ENCODE peak calls at places on chromosomes 6 and 20, in six cellular contexts. One of them, this sample, is unnamed.

GRCh38 chr20:41895216-41895615 is 277.0 kb upstream of the CHD6 start:
- DNase-seq in astrocyte of the cerebellum: no peak
- DNase-seq in GM20000: no peak
- DNase-seq in AG04450: no peak
- DNase-seq in RWPE2: no peak
- DNase-seq in lower lobe of right lung: no peak
- DNase-seq in this sample: no peak

GRCh38 chr6:80988892-80989291 is 763.6 kb downstream of the TENT5A start:
- DNase-seq in astrocyte of the cerebellum: no peak
- DNase-seq in GM20000: no peak
- DNase-seq in AG04450: no peak
- DNase-seq in RWPE2: no peak
- DNase-seq in lower lobe of right lung: no peak
- DNase-seq in this sample: no peak

GRCh38 chr6:166742981-166743380 is 115.9 kb upstream of the RPS6KA2 start:
- DNase-seq in astrocyte of the cerebellum: no peak
- DNase-seq in GM20000: no peak
- DNase-seq in AG04450: no peak
- DNase-seq in RWPE2: no peak
- DNase-seq in lower lobe of right lung: no peak
- DNase-seq in this sample: no peak

GRCh38 chr6:28866342-28867077 is 57.3 kb downstream of the TRIM27 start:
- DNase-seq in astrocyte of the cerebellum: no peak
- DNase-seq in GM20000: peak; percentile 48
- DNase-seq in AG04450: no peak
- DNase-seq in RWPE2: peak; percentile 77
- DNase-seq in lower lobe of right lung: peak; percentile 88
- DNase-seq in this sample: peak; percentile 62

GRCh38 chr6:27795697-27796494 is 116.3 kb downstream of the OR2B2 start:
- DNase-seq in astrocyte of the cerebellum: peak; percentile 88
- DNase-seq in GM20000: peak; percentile 58
- DNase-seq in AG04450: peak; percentile 84
- DNase-seq in RWPE2: no peak
- DNase-seq in lower lobe of right lung: no peak
- DNase-seq in this sample: peak; percentile 74

GRCh38 chr6:82013561-82014275 is 233.8 kb downstream of the IBTK start:
- DNase-seq in astrocyte of the cerebellum: no peak
- DNase-seq in GM20000: no peak
- DNase-seq in AG04450: no peak
- DNase-seq in RWPE2: no peak
- DNase-seq in lower lobe of right lung: no peak
- DNase-seq in this sample: no peak

GRCh38 chr6:116695398-116695797 is 14.4 kb downstream of the KPNA5 start:
- DNase-seq in astrocyte of the cerebellum: no peak
- DNase-seq in GM20000: peak; percentile 54
- DNase-seq in AG04450: no peak
- DNase-seq in RWPE2: no peak
- DNase-seq in lower lobe of right lung: no peak
- DNase-seq in this sample: no peak

GRCh38 chr6:29559524-29560287 is at the start of gene UBD:
- DNase-seq in astrocyte of the cerebellum: no peak
- DNase-seq in GM20000: peak; percentile 39
- DNase-seq in AG04450: no peak
- DNase-seq in RWPE2: no peak
- DNase-seq in lower lobe of right lung: no peak
- DNase-seq in this sample: no peak

GRCh38 chr6:33869826-33870423 is 66.1 kb upstream of the MLN start:
- DNase-seq in astrocyte of the cerebellum: no peak
- DNase-seq in GM20000: no peak
- DNase-seq in AG04450: no peak
- DNase-seq in RWPE2: no peak
- DNase-seq in lower lobe of right lung: peak; percentile 18
- DNase-seq in this sample: no peak

GRCh38 chr6:108002365-108003221 is 44.6 kb upstream of the SEC63 start:
- DNase-seq in astrocyte of the cerebellum: no peak
- DNase-seq in GM20000: no peak
- DNase-seq in AG04450: no peak
- DNase-seq in RWPE2: no peak
- DNase-seq in lower lobe of right lung: no peak
- DNase-seq in this sample: peak; percentile 50

GRCh38 chr20:43824699-43825402 is 89.8 kb upstream of the TOX2 start:
- DNase-seq in astrocyte of the cerebellum: no peak
- DNase-seq in GM20000: no peak
- DNase-seq in AG04450: no peak
- DNase-seq in RWPE2: peak; percentile 64
- DNase-seq in lower lobe of right lung: no peak
- DNase-seq in this sample: peak; percentile 16

GRCh38 chr20:9397928-9398327 is 116.5 kb upstream of the LAMP5 start:
- DNase-seq in astrocyte of the cerebellum: no peak
- DNase-seq in GM20000: peak; percentile 26
- DNase-seq in AG04450: no peak
- DNase-seq in RWPE2: no peak
- DNase-seq in lower lobe of right lung: no peak
- DNase-seq in this sample: no peak

GRCh38 chr6:66854014-66854413 is 1147.0 kb upstream of the EYS start:
- DNase-seq in astrocyte of the cerebellum: no peak
- DNase-seq in GM20000: no peak
- DNase-seq in AG04450: no peak
- DNase-seq in RWPE2: no peak
- DNase-seq in lower lobe of right lung: no peak
- DNase-seq in this sample: no peak

GRCh38 chr6:103154779-103155572 is 1704.7 kb downstream of the HACE1 start:
- DNase-seq in astrocyte of the cerebellum: no peak
- DNase-seq in GM20000: no peak
- DNase-seq in AG04450: no peak
- DNase-seq in RWPE2: no peak
- DNase-seq in lower lobe of right lung: no peak
- DNase-seq in this sample: no peak

GRCh38 chr6:71289039-71289801 is 609 bp downstream of the OGFRL1 start:
- DNase-seq in astrocyte of the cerebellum: no peak
- DNase-seq in GM20000: no peak
- DNase-seq in AG04450: no peak
- DNase-seq in RWPE2: no peak
- DNase-seq in lower lobe of right lung: peak; percentile 60
- DNase-seq in this sample: peak; percentile 36

GRCh38 chr6:124869412-124869811 is 92.8 kb upstream of the RNF217 start:
- DNase-seq in astrocyte of the cerebellum: no peak
- DNase-seq in GM20000: no peak
- DNase-seq in AG04450: no peak
- DNase-seq in RWPE2: no peak
- DNase-seq in lower lobe of right lung: no peak
- DNase-seq in this sample: no peak

GRCh38 chr6:129186988-129187387 is 304.1 kb downstream of the LAMA2 start:
- DNase-seq in astrocyte of the cerebellum: peak; percentile 68
- DNase-seq in GM20000: no peak
- DNase-seq in AG04450: no peak
- DNase-seq in RWPE2: no peak
- DNase-seq in lower lobe of right lung: no peak
- DNase-seq in this sample: no peak

GRCh38 chr6:46393161-46393939 is 97.9 kb downstream of the RCAN2 start:
- DNase-seq in astrocyte of the cerebellum: no peak
- DNase-seq in GM20000: no peak
- DNase-seq in AG04450: no peak
- DNase-seq in RWPE2: no peak
- DNase-seq in lower lobe of right lung: no peak
- DNase-seq in this sample: no peak

GRCh38 chr6:45184937-45185336 is 143.2 kb upstream of the RUNX2 start:
- DNase-seq in astrocyte of the cerebellum: no peak
- DNase-seq in GM20000: no peak
- DNase-seq in AG04450: no peak
- DNase-seq in RWPE2: no peak
- DNase-seq in lower lobe of right lung: no peak
- DNase-seq in this sample: no peak

GRCh38 chr6:105609375-105609991 is 206.6 kb upstream of the PREP start:
- DNase-seq in astrocyte of the cerebellum: no peak
- DNase-seq in GM20000: no peak
- DNase-seq in AG04450: peak; percentile 49
- DNase-seq in RWPE2: no peak
- DNase-seq in lower lobe of right lung: peak; percentile 50
- DNase-seq in this sample: no peak

GRCh38 chr6:134537146-134537555 is 219.2 kb upstream of the SGK1 start:
- DNase-seq in astrocyte of the cerebellum: peak; percentile 63
- DNase-seq in GM20000: no peak
- DNase-seq in AG04450: peak; percentile 70
- DNase-seq in RWPE2: peak; percentile 87
- DNase-seq in lower lobe of right lung: no peak
- DNase-seq in this sample: no peak

GRCh38 chr6:89887452-89888137 is 6.7 kb upstream of the GJA10 start:
- DNase-seq in astrocyte of the cerebellum: no peak
- DNase-seq in GM20000: no peak
- DNase-seq in AG04450: no peak
- DNase-seq in RWPE2: no peak
- DNase-seq in lower lobe of right lung: no peak
- DNase-seq in this sample: no peak

GRCh38 chr6:149473080-149474052 is 11.4 kb downstream of the ZC3H12D start:
- DNase-seq in astrocyte of the cerebellum: no peak
- DNase-seq in GM20000: no peak
- DNase-seq in AG04450: no peak
- DNase-seq in RWPE2: no peak
- DNase-seq in lower lobe of right lung: no peak
- DNase-seq in this sample: no peak

GRCh38 chr20:32543570-32544259 is 41.4 kb downstream of the NOL4L start:
- DNase-seq in astrocyte of the cerebellum: no peak
- DNase-seq in GM20000: no peak
- DNase-seq in AG04450: no peak
- DNase-seq in RWPE2: no peak
- DNase-seq in lower lobe of right lung: no peak
- DNase-seq in this sample: no peak

GRCh38 chr6:17905611-17906592 is 81.5 kb downstream of the KIF13A start:
- DNase-seq in astrocyte of the cerebellum: no peak
- DNase-seq in GM20000: no peak
- DNase-seq in AG04450: no peak
- DNase-seq in RWPE2: no peak
- DNase-seq in lower lobe of right lung: no peak
- DNase-seq in this sample: no peak

GRCh38 chr6:1290805-1291204 is 21.1 kb upstream of the FOXQ1 start:
- DNase-seq in astrocyte of the cerebellum: no peak
- DNase-seq in GM20000: no peak
- DNase-seq in AG04450: no peak
- DNase-seq in RWPE2: no peak
- DNase-seq in lower lobe of right lung: no peak
- DNase-seq in this sample: no peak

DNA sequence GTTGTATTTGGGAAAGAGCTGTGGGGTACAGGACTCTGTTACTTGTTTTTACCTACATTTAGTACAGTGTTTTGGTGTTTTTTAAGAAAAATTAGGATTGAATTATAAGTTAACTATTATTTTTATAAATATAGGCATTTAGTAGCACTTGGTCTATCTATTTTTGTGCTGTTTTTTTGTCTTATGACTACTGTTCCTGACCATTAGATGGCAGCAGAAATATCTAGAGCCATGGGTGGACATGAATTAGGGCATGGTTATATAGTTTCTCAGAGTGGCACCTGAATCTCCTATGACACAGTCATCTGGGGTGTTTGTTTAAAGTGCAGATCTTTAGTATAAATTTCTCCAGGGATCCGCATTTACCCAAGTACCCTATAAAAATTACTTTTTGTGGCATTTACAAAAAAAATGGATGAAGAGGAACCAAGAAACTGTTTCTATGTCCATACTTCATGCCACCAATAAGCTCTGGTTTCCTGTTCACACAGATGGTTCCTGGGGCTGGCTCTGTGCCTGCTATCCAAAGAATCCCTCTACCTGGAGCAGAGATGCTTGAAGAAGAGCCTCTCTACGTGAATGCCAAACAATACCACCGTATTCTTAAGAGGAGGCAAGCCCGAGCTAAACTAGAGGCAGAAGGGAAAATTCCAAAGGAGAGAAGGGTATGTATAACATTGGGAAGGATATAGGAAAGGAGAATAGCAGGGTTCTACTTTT is 19.8 kb downstream of the NFYA start:
- DNase-seq in astrocyte of the cerebellum: no peak
- DNase-seq in GM20000: peak; percentile 32
- DNase-seq in AG04450: no peak
- DNase-seq in RWPE2: no peak
- DNase-seq in lower lobe of right lung: no peak
- DNase-seq in this sample: no peak
- TF ChIP-seq CTCF in astrocyte of the cerebellum: peak; percentile 43
- TF ChIP-seq CTCF in GM20000: no peak
- TF ChIP-seq CTCF in AG04450: peak; percentile 56
- TF ChIP-seq CTCF in RWPE2: peak; percentile 57
- TF ChIP-seq CTCF in lower lobe of right lung: peak; percentile 19
- TF ChIP-seq CTCF in this sample: peak; percentile 61

DNA sequence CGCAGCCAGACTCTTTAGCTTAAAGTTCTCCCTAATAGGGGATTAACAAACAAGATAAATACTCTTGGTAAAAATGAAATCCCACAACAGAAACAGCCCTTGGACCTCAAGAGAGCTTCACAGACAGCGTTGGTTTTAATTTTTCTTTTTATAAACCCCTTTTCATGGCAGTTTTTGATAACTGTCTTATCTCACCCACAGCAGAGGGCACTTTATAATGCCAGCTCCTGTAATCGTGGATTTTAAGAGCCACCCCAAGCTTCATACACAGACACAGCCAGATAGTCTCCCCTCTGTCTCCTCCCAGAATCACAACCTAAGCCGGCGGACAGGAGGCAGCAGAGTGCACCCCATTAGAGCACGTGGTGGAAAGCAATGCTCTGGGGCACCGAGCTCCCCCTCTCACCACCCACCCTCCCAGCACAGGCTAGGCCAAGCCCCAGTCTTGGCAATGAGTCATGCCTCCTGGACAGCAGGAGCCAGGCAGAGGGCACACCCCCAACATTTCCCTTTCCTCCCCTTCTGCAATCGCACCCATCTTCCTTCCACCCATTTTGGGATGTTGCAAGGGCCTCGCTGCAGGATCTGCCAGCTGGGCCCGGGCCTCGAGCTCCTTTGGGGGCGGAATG is 2.5 kb downstream of the JAG1 start:
- DNase-seq in astrocyte of the cerebellum: no peak
- DNase-seq in GM20000: peak; percentile 83
- DNase-seq in AG04450: peak; percentile 90
- DNase-seq in RWPE2: peak; percentile 99
- DNase-seq in lower lobe of right lung: peak; percentile 86
- DNase-seq in this sample: peak; percentile 44
- TF ChIP-seq CTCF in astrocyte of the cerebellum: peak; percentile 77
- TF ChIP-seq CTCF in GM20000: peak; percentile 60
- TF ChIP-seq CTCF in AG04450: peak; percentile 83
- TF ChIP-seq CTCF in RWPE2: peak; percentile 81
- TF ChIP-seq CTCF in lower lobe of right lung: peak; percentile 62
- TF ChIP-seq CTCF in this sample: peak; percentile 37

DNA sequence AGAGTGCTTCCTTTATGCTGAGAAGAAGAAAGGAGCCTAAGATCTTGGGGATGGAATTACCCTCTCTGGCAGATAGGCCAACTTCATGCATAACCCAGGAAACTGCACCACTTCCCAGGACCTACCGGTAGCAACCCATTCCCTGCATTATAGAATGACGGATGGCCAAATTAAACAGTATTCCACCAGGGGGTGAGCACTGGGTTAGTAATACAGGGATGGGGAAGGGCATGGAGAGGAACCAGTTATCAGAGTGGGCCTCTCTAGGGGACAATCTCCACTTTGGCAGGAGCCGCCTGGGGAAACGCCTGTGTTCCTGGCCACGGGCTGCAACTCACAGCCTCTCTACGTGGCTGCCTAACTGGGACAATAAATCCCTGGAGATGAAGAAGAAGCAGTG is 49.8 kb upstream of the TNFAIP3 start:
- DNase-seq in astrocyte of the cerebellum: no peak
- DNase-seq in GM20000: no peak
- DNase-seq in AG04450: no peak
- DNase-seq in RWPE2: no peak
- DNase-seq in lower lobe of right lung: no peak
- DNase-seq in this sample: no peak
- TF ChIP-seq CTCF in astrocyte of the cerebellum: peak; percentile 7
- TF ChIP-seq CTCF in GM20000: no peak
- TF ChIP-seq CTCF in AG04450: no peak
- TF ChIP-seq CTCF in RWPE2: no peak
- TF ChIP-seq CTCF in lower lobe of right lung: no peak
- TF ChIP-seq CTCF in this sample: no peak

GRCh38 chr20:3767434-3768341 is at the start of gene ADISSP:
- DNase-seq in astrocyte of the cerebellum: peak; percentile 95
- DNase-seq in GM20000: peak; percentile 99
- DNase-seq in AG04450: peak; percentile 95
- DNase-seq in RWPE2: peak; percentile 99
- DNase-seq in lower lobe of right lung: peak; percentile 100
- DNase-seq in this sample: peak; percentile 92
- TF ChIP-seq CTCF in astrocyte of the cerebellum: no peak
- TF ChIP-seq CTCF in GM20000: no peak
- TF ChIP-seq CTCF in AG04450: peak; percentile 28
- TF ChIP-seq CTCF in RWPE2: no peak
- TF ChIP-seq CTCF in lower lobe of right lung: no peak
- TF ChIP-seq CTCF in this sample: no peak